ENCODE peak calls at places on chromosomes 4 and X, in five cellular contexts. X, R, E, F and L are unnamed samples.

GRCh38 chrX:80174925-80175574 is 160.5 kb downstream of the TBX22 start:
- DNase-seq in E (peak), F (no peak), X (no peak), R (no peak), L (no peak)

GRCh38 chrX:16578218-16578617 is 71.7 kb upstream of the S100G start:
- DNase-seq in R (no peak), F (no peak), X (no peak), E (no peak), L (no peak)

GRCh38 chr4:108035691-108036090 is 46.0 kb downstream of the HADH start:
- DNase-seq in R (no peak), E (no peak), F (no peak), X (no peak), L (no peak)

GRCh38 chr4:661231-661630 is 12.8 kb downstream of the ATP5ME start:
- DNase-seq in E (no peak), F (no peak), R (no peak), X (no peak), L (no peak)

GRCh38 chr4:185865901-185866328 is 53.9 kb upstream of the SORBS2 start:
- DNase-seq in E (peak), F (no peak), R (peak), X (peak), L (no peak)

GRCh38 chr4:168124008-168124641 is 31.8 kb downstream of the ANXA10 start:
- DNase-seq in X (no peak), R (no peak), E (no peak), F (no peak), L (peak)

GRCh38 chr4:8653326-8654000 is 60.9 kb downstream of the CPZ start:
- DNase-seq in X (no peak), F (no peak), R (peak), E (no peak), L (no peak)

GRCh38 chrX:20235755-20236154 is 31.0 kb downstream of the RPS6KA3 start:
- DNase-seq in X (no peak), R (no peak), E (no peak), F (no peak), L (no peak)

GRCh38 chrX:39507617-39508299 is 590.0 kb downstream of the BCOR start:
- DNase-seq in R (no peak), X (no peak), E (no peak), F (no peak), L (no peak)

GRCh38 chr4:111639876-111640275 is 505.4 kb upstream of the FAM241A start:
- DNase-seq in E (no peak), F (no peak), X (no peak), R (no peak), L (peak)

GRCh38 chr4:48090621-48091020 is 43.4 kb downstream of the TXK start:
- DNase-seq in F (no peak), X (no peak), R (no peak), E (no peak), L (no peak)

GRCh38 chr4:145843148-145843547 is 95.5 kb downstream of the ZNF827 start:
- DNase-seq in R (no peak), F (no peak), X (no peak), E (no peak), L (peak)

GRCh38 chrX:155534800-155535199 is 76.4 kb upstream of the F8A3 start:
- DNase-seq in R (no peak), X (no peak), E (no peak), F (no peak), L (no peak)

GRCh38 chrX:118847676-118848075 is 24.1 kb downstream of the ZCCHC12 start:
- DNase-seq in X (peak), E (no peak), R (no peak), F (no peak), L (peak)

GRCh38 chr4:36317731-36318130 is 36.3 kb downstream of the DTHD1 start:
- DNase-seq in E (no peak), F (no peak), X (no peak), R (no peak), L (no peak)

GRCh38 chrX:136041254-136041812 is 56.1 kb downstream of the SLC9A6 start:
- DNase-seq in F (no peak), X (no peak), E (no peak), R (no peak), L (no peak)

GRCh38 chr4:24174622-24175021 is 284.8 kb upstream of the PPARGC1A start:
- DNase-seq in E (no peak), F (no peak), X (no peak), R (no peak), L (no peak)

GRCh38 chr4:53688186-53688790 is 97.0 kb upstream of the LNX1 start:
- DNase-seq in X (peak), R (no peak), F (no peak), E (no peak), L (peak)

GRCh38 chr4:174286870-174287269 is 3.2 kb downstream of the CEP44 start:
- DNase-seq in R (no peak), X (no peak), F (no peak), E (no peak), L (no peak)